ENCODE peak calls at places on chromosome 21, in four cellular contexts. C is K562, I is GM12878, O is H1. V is an unnamed sample.

GRCh38 chr21:32463367-32463766 is 50.9 kb downstream of the EVA1C start:
- DNase-seq in I (no peak), O (no peak), C (no peak), V (peak; percentile 29)

GRCh38 chr21:40053007-40053406 is 185.8 kb downstream of the PCP4 start:
- DNase-seq in I (no peak), C (no peak), O (no peak), V (no peak)

GRCh38 chr21:21188513-21189188 is 190.4 kb downstream of the NCAM2 start:
- DNase-seq in C (no peak), O (no peak), I (no peak), V (no peak)

GRCh38 chr21:32048353-32048752 is 175.5 kb downstream of the HUNK start:
- DNase-seq in I (no peak), O (no peak), C (no peak), V (no peak)

GRCh38 chr21:26788783-26789182 is 56.4 kb downstream of the ADAMTS1 start:
- DNase-seq in O (no peak), I (no peak), C (no peak), V (peak; percentile 27)

GRCh38 chr21:37862536-37862935 is 53.7 kb downstream of the KCNJ6 start:
- DNase-seq in O (peak; percentile 36), I (no peak), C (no peak), V (peak; percentile 66)

GRCh38 chr21:33332143-33332542 is 7.4 kb downstream of the IFNAR1 start:
- DNase-seq in I (no peak), O (no peak), C (peak; percentile 73), V (no peak)

GRCh38 chr21:31898898-31899630 is 26.2 kb downstream of the HUNK start:
- DNase-seq in C (no peak), I (no peak), O (no peak), V (no peak)

GRCh38 chr21:39083377-39084008 is 99.8 kb downstream of the PSMG1 start:
- DNase-seq in O (no peak), C (no peak), I (no peak), V (no peak)

GRCh38 chr21:25368531-25368930 is 238.8 kb downstream of the MRPL39 start:
- DNase-seq in C (no peak), O (no peak), I (no peak), V (no peak)

GRCh38 chr21:24705201-24705600 is 902.1 kb downstream of the MRPL39 start:
- DNase-seq in C (no peak), O (no peak), I (no peak), V (no peak)

GRCh38 chr21:16315223-16315622 is 585.4 kb downstream of the USP25 start:
- DNase-seq in I (no peak), O (no peak), C (no peak), V (no peak)

GRCh38 chr21:33760641-33761103 is 118.4 kb downstream of the ITSN1 start:
- DNase-seq in I (no peak), C (no peak), O (no peak), V (peak; percentile 86)

GRCh38 chr21:39029086-39029772 is 154.0 kb downstream of the PSMG1 start:
- DNase-seq in I (no peak), C (no peak), O (no peak), V (peak; percentile 83)

GRCh38 chr21:32364387-32364786 is 28.4 kb downstream of the URB1 start:
- DNase-seq in O (no peak), C (no peak), I (no peak), V (no peak)

GRCh38 chr21:17264182-17264581 is 248.7 kb upstream of the CXADR start:
- DNase-seq in O (no peak), I (no peak), C (no peak), V (no peak)

GRCh38 chr21:39891111-39891510 is 23.9 kb downstream of the PCP4 start:
- DNase-seq in O (no peak), C (no peak), I (no peak), V (no peak)

GRCh38 chr21:23524685-23525084 is 2082.6 kb downstream of the MRPL39 start:
- DNase-seq in O (no peak), I (no peak), C (no peak), V (no peak)

GRCh38 chr21:37915941-37916794 is at the start of gene KCNJ6:
- DNase-seq in I (no peak), C (peak; percentile 57), O (peak; percentile 91), V (peak; percentile 52)

GRCh38 chr21:39518845-39519205 is 67.1 kb downstream of the SH3BGR start:
- DNase-seq in C (no peak), I (no peak), O (no peak), V (no peak)

GRCh38 chr21:34061983-34062382 is 11.4 kb upstream of the MRPS6 start:
- DNase-seq in O (no peak), C (peak; percentile 62), I (no peak), V (no peak)

GRCh38 chr21:27648560-27648959 is 681.7 kb upstream of the ADAMTS5 start:
- DNase-seq in O (no peak), I (no peak), C (no peak), V (peak; percentile 90)

GRCh38 chr21:15445327-15445726 is 284.5 kb upstream of the USP25 start:
- DNase-seq in I (peak; percentile 19), C (no peak), O (no peak), V (no peak)

GRCh38 chr21:38538353-38538752 is 40.1 kb upstream of the ERG start:
- DNase-seq in O (no peak), C (no peak), I (no peak), V (no peak)

GRCh38 chr21:39079617-39080016 is 103.6 kb downstream of the PSMG1 start:
- DNase-seq in C (peak; percentile 35), I (no peak), O (no peak), V (peak; percentile 33)

GRCh38 chr21:31520506-31521163 is 138.9 kb upstream of the SOD1 start:
- DNase-seq in C (no peak), I (no peak), O (no peak), V (peak; percentile 19)

GRCh38 chr21:45080639-45081414 is 6.4 kb downstream of the ADARB1 start:
- DNase-seq in O (no peak), I (no peak), C (no peak), V (peak; percentile 66)
- TF ChIP-seq CHD1 in O (no peak), I (no peak), C (no peak), V (no peak)

DNA sequence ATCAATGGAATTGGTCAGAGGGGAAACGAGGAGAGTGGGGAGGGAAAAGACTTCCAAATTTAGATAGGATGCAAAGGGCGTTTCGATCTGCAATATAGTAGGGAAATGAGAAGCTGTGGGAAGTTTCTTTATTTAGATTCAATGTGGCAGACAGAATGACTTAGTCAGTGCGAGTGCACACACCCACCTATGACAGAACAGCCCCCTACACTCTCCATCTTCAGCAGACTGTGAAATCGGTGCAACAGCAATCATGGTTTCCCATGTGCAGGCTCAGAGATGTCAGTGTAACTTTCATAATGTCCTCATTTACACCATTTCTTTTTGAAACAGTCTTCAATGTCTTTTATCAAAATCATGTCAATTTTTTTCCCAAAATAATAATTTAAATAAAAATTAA is 46.0 kb downstream of the DIP2A start:
- DNase-seq in C (no peak), I (no peak), O (no peak), V (no peak)
- TF ChIP-seq CHD1 in C (no peak), I (no peak), O (no peak), V (no peak)

GRCh38 chr21:43287111-43287973 is 118.5 kb downstream of the CRYAA start:
- DNase-seq in C (no peak), O (no peak), I (peak; percentile 19), V (no peak)
- TF ChIP-seq CHD1 in C (no peak), O (no peak), I (no peak), V (no peak)

GRCh38 chr21:46298083-46298412 is 11.9 kb downstream of the YBEY start:
- DNase-seq in I (no peak), O (no peak), C (no peak), V (no peak)
- TF ChIP-seq CHD1 in I (no peak), O (no peak), C (no peak), V (no peak)

GRCh38 chr21:36743446-36743845 is 44.5 kb downstream of the SIM2 start:
- DNase-seq in O (no peak), C (no peak), I (no peak), V (no peak)
- TF ChIP-seq CHD1 in O (no peak), C (no peak), I (no peak), V (no peak)

GRCh38 chr21:36208326-36209013 is 51.8 kb downstream of the DOP1B start:
- DNase-seq in C (no peak), O (peak; percentile 49), I (no peak), V (no peak)

GRCh38 chr21:36210779-36211659 is 54.4 kb downstream of the DOP1B start:
- DNase-seq in C (no peak), I (no peak), O (no peak), V (no peak)

GRCh38 chr21:36211660-36212512 is 55.3 kb downstream of the DOP1B start:
- DNase-seq in C (no peak), I (no peak), O (no peak), V (peak; percentile 93)

GRCh38 chr21:36209626-36210171 is 53.1 kb downstream of the DOP1B start:
- DNase-seq in C (peak; percentile 72), I (no peak), O (peak; percentile 70), V (peak; percentile 82)

GRCh38 chr21:36212513-36212780 is 55.8 kb downstream of the DOP1B start:
- DNase-seq in C (no peak), I (no peak), O (no peak), V (no peak)
- TF ChIP-seq CHD1 in C (no peak), I (no peak), O (no peak), V (no peak)

GRCh38 chr21:41481191-41481590 is 26.8 kb downstream of the TMPRSS2 start:
- DNase-seq in I (no peak), C (no peak), O (no peak), V (peak; percentile 80)

GRCh38 chr21:41483973-41484372 is 24.0 kb downstream of the TMPRSS2 start:
- DNase-seq in O (no peak), C (no peak), I (no peak), V (no peak)

GRCh38 chr21:41483415-41483814 is 24.5 kb downstream of the TMPRSS2 start:
- DNase-seq in C (no peak), O (no peak), I (no peak), V (no peak)

GRCh38 chr21:41482980-41483379 is 25.0 kb downstream of the TMPRSS2 start:
- DNase-seq in C (no peak), O (no peak), I (no peak), V (no peak)

DNA sequence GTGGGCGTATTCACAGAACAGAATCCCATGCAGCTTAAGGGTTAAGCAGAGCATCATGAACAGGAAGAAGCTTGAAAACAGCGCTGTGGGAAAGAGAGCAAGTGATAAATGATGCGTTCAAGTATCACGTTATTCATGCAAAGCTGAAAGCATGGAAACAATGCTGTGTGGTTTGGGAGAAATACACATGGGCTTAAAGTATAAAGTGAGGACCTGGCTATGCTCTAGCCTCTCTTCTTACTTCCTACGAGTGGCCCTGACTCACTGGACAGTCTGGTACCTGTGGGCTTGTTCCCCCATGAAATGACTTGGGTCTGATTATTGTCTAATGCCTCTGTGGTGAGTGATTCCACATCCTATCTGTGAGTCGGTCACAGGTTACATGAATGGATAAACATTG is 25.6 kb downstream of the TMPRSS2 start:
- DNase-seq in O (no peak), I (no peak), C (no peak), V (peak; percentile 74)
- TF ChIP-seq CHD1 in O (no peak), I (no peak), C (no peak), V (no peak)